ENCODE peak calls at places on chromosomes 13 and 19, in eight cellular contexts. W is tibial nerve, Z is IMR-90, A is transverse colon, J is endothelial cell of umbilical vein, T is heart left ventricle, X is A549, B is testis. H is an unnamed sample.
A peak's percentile ranks its signal among the peaks of the same experiment; 100 is the strongest.

GRCh38 chr19:55032170-55032569 is 5.9 kb downstream of the GP6 start:
- DNase-seq in W (no peak), Z (no peak), A (no peak), J (no peak), T (no peak), X (no peak), B (no peak), H (no peak)

GRCh38 chr13:98807774-98808173 is 55.3 kb upstream of the SLC15A1 start:
- DNase-seq in W (no peak), Z (no peak), A (no peak), J (no peak), T (no peak), X (no peak), B (no peak), H (no peak)

GRCh38 chr19:37997911-37998344 is 90.9 kb downstream of the SIPA1L3 start:
- DNase-seq in W (no peak), Z (peak; percentile 97), A (no peak), J (peak; percentile 83), T (peak; percentile 31), X (peak; percentile 89), B (no peak), H (no peak)

GRCh38 chr13:64305246-64305645 is 2889.6 kb upstream of the PCDH20 start:
- DNase-seq in W (no peak), Z (peak; percentile 58), A (no peak), J (no peak), T (no peak), X (no peak), B (no peak), H (no peak)

GRCh38 chr19:6491802-6492592 is 10.1 kb downstream of the TUBB4A start:
- DNase-seq in W (no peak), Z (no peak), A (no peak), J (no peak), T (no peak), X (no peak), B (no peak), H (no peak)

GRCh38 chr13:98089826-98090225 is 53.1 kb upstream of the FARP1 start:
- DNase-seq in W (no peak), Z (peak; percentile 47), A (no peak), J (no peak), T (no peak), X (no peak), B (no peak), H (no peak)

GRCh38 chr13:21976159-21976558 is 305.3 kb downstream of the FGF9 start:
- DNase-seq in W (no peak), Z (no peak), A (no peak), J (no peak), T (no peak), X (no peak), B (no peak), H (no peak)

GRCh38 chr19:47618771-47619170 is 9.8 kb downstream of the BICRA start:
- DNase-seq in W (no peak), Z (peak; percentile 43), A (peak; percentile 44), J (no peak), T (peak; percentile 78), X (no peak), B (peak; percentile 71), H (peak; percentile 91)

GRCh38 chr13:39415403-39415802 is 187.6 kb downstream of the LHFPL6 start:
- DNase-seq in W (no peak), Z (peak; percentile 43), A (no peak), J (peak; percentile 78), T (peak; percentile 67), X (peak; percentile 24), B (peak; percentile 73), H (no peak)

GRCh38 chr19:3849092-3849491 is 19.7 kb downstream of the ZFR2 start:
- DNase-seq in W (no peak), Z (no peak), A (peak; percentile 22), J (peak; percentile 9), T (no peak), X (no peak), B (no peak), H (no peak)

GRCh38 chr13:48006396-48006795 is 5.3 kb upstream of the SUCLA2 start:
- DNase-seq in W (no peak), Z (no peak), A (no peak), J (no peak), T (no peak), X (no peak), B (no peak), H (no peak)

GRCh38 chr13:95176611-95177259 is 124.5 kb downstream of the ABCC4 start:
- DNase-seq in W (no peak), Z (peak; percentile 36), A (no peak), J (peak; percentile 75), T (no peak), X (no peak), B (no peak), H (no peak)

GRCh38 chr13:110869805-110870706 is 44.8 kb downstream of the ANKRD10 start:
- DNase-seq in W (peak; percentile 85), Z (peak; percentile 100), A (peak; percentile 74), J (peak; percentile 99), T (peak; percentile 85), X (peak; percentile 96), B (peak; percentile 81), H (peak; percentile 96)

GRCh38 chr19:51398096-51398704 is 7.8 kb upstream of the C19orf84 start:
- DNase-seq in W (no peak), Z (peak; percentile 18), A (no peak), J (peak; percentile 8), T (no peak), X (peak; percentile 49), B (no peak), H (no peak)

GRCh38 chr19:11198769-11199469 is 1.6 kb upstream of the KANK2 start:
- DNase-seq in W (no peak), Z (no peak), A (no peak), J (no peak), T (no peak), X (no peak), B (no peak), H (no peak)
- H3K27ac ChIP-seq in W (peak overlapping the region; percentile 91), Z (no peak overlapping the region), A (peak overlapping the region; percentile 95), J (no peak overlapping the region), T (peak overlapping the region; percentile 97), X (peak overlapping the region; percentile 92), B (peak overlapping the region; percentile 95), H (peak overlapping the region; percentile 84)

GRCh38 chr13:112152846-112153245 is 85.9 kb downstream of the SOX1 start:
- DNase-seq in W (no peak), Z (no peak), A (no peak), J (no peak), T (no peak), X (no peak), B (no peak), H (no peak)
- H3K9me3 ChIP-seq in W (no peaks in the 10 kb centered on the region), Z (peaks cover 42% of the 10 kb centered on the region), A (no peaks in the 10 kb centered on the region), J (no peaks in the 10 kb centered on the region), T (no peaks in the 10 kb centered on the region), X (no peaks in the 10 kb centered on the region), B (no peaks in the 10 kb centered on the region), H (no peaks in the 10 kb centered on the region)

GRCh38 chr13:41454170-41454569 is 3.2 kb upstream of the RGCC start:
- DNase-seq in W (no peak), Z (no peak), A (no peak), J (no peak), T (no peak), X (no peak), B (no peak), H (no peak)
- TF ChIP-seq POLR2A in W (no peak), Z (no peak), A (no peak), J (no peak), T (no peak), X (no peak), B (no peak), H (no peak)

DNA sequence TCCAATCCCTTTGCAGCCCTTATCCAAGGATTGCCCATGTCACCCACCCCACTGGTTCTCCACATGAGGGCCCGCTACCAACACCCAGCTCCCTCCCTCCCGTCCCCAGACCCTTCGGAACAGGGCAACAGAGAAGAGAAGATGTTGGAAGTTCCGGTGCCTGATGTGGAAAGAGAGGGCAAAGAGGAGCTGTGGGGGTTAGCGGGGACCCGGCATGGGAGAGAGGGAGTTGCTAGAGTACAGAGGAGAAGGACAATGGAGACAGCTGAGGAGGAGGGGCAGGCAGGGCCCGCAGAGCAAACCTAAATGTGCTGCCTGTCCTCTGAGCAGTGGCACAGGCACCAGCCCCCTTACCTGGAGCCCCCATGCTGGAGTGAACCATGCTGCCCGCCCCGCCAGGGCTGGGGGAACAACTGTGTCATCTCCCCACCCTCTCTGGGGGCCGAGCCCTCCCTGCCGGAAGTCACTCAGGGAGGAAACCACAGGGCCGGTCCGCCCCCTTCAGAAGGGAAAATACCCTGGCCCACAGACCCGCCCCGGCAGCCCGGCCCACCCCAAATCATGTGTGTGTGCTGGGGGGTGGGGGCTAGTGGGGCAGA is at the start of gene POU2F2:
- DNase-seq in W (peak; percentile 19), Z (no peak), A (peak; percentile 81), J (no peak), T (peak; percentile 54), X (no peak), B (peak; percentile 21), H (no peak)
- H3K27ac ChIP-seq in W (no peak within 1 kb of the TSS), Z (no peak within 1 kb of the TSS), A (peak within 1 kb of the TSS; percentile 32), J (no peak within 1 kb of the TSS), T (no peak within 1 kb of the TSS), X (peak within 1 kb of the TSS; percentile 53), B (no peak within 1 kb of the TSS), H (no peak within 1 kb of the TSS)

H was measured in gastrocnemius medialis.